ENCODE peak calls at places on chromosomes 13 and 19, in seven cellular contexts. W is mucosa of descending colon; N is neuronal stem cell; F is naive thymus-derived CD4-positive, alpha-beta T cell; H is body of pancreas; I is cardiac fibroblast; J is kidney. Q is an unnamed sample.

GRCh38 chr19:47742636-47743035 is 2.7 kb upstream of the NOP53 start:
- DNase-seq in H (no peak), N (no peak), J (peak; percentile 82), W (no peak), F (no peak), I (peak; percentile 49), Q (no peak)

GRCh38 chr13:50684366-50684765 is 159.1 kb downstream of the DLEU7 start:
- DNase-seq in H (no peak), N (no peak), I (no peak), J (no peak), W (no peak), F (no peak), Q (peak; percentile 11)

GRCh38 chr13:66506031-66506777 is 723.9 kb downstream of the PCDH9 start:
- DNase-seq in H (no peak), I (no peak), F (no peak), J (no peak), N (no peak), W (no peak), Q (no peak)

GRCh38 chr13:105643966-105644365 is 891.5 kb downstream of the EFNB2 start:
- DNase-seq in N (no peak), W (no peak), F (no peak), H (no peak), I (no peak), J (no peak), Q (no peak)

GRCh38 chr19:36081385-36081784 is 26.7 kb downstream of the WDR62 start:
- DNase-seq in H (no peak), W (no peak), I (peak; percentile 7), N (no peak), J (peak; percentile 5), F (no peak), Q (no peak)

GRCh38 chr13:51324714-51325440 is 14.6 kb upstream of the SERPINE3 start:
- DNase-seq in N (no peak), J (no peak), H (no peak), F (no peak), I (no peak), W (no peak), Q (no peak)

GRCh38 chr13:29110003-29110402 is 289.9 kb downstream of the MTUS2 start:
- DNase-seq in W (no peak), N (no peak), F (no peak), J (no peak), H (no peak), I (no peak), Q (no peak)

GRCh38 chr19:39692822-39693221 is 11.5 kb upstream of the LGALS14 start:
- DNase-seq in N (no peak), H (no peak), W (no peak), F (no peak), J (no peak), I (no peak), Q (no peak)

GRCh38 chr13:112979406-112979902 is 10.4 kb downstream of the MCF2L start:
- DNase-seq in W (no peak), I (no peak), H (no peak), J (no peak), N (no peak), F (no peak), Q (no peak)
- H3K4me3 ChIP-seq in W (no peak overlapping the region), I (no peak overlapping the region), H (no peak overlapping the region), J (peak overlapping the region; percentile 38), N (no peak overlapping the region), F (no peak overlapping the region), Q (no peak overlapping the region)

DNA sequence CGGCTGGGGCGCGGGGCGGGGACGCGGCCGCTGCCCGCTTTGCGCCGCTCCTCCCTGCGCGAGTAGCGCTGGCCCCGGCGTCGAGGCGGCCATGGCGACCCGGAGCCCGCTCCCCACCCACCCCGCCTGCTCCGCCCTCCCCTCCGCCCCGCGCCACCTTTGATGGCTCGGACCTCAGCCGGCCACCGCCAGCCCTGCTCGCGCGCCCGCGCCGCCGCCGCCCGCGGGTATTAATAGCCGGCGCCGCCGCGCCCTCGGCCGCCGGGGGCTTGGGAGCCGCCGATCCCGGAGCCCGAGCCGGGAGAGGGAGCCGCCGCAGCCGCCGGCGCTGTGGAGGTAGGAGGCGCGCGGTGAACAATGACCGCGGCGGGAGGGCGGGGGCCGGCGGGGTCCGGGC is 261 bp downstream of the FARP1 start:
- DNase-seq in H (no peak), I (no peak), J (peak; percentile 90), N (peak; percentile 58), W (no peak), F (no peak), Q (no peak)
- H3K4me3 ChIP-seq in H (peak overlapping the region; percentile 9), I (peak overlapping the region; percentile 55), J (peak overlapping the region; percentile 73), N (peak overlapping the region; percentile 70), W (peak overlapping the region; percentile 74), F (no peak overlapping the region), Q (peak overlapping the region; percentile 94)

GRCh38 chr19:5595129-5595528 is 27.4 kb upstream of the TINCR start:
- DNase-seq in I (no peak), H (no peak), N (no peak), J (peak; percentile 48), W (peak; percentile 24), F (no peak), Q (no peak)
- H3K4me3 ChIP-seq in I (no peak overlapping the region), H (no peak overlapping the region), N (no peak overlapping the region), J (no peak overlapping the region), W (no peak overlapping the region), F (no peak overlapping the region), Q (no peak overlapping the region)

GRCh38 chr13:26695891-26696311 is 64.7 kb downstream of the GPR12 start:
- DNase-seq in N (no peak), H (no peak), F (no peak), W (no peak), I (no peak), J (no peak), Q (no peak)

GRCh38 chr13:26695360-26695705 is 65.3 kb downstream of the GPR12 start:
- DNase-seq in H (no peak), N (no peak), W (no peak), I (no peak), F (no peak), J (no peak), Q (no peak)

GRCh38 chr13:26697069-26697955 is 63.3 kb downstream of the GPR12 start:
- DNase-seq in W (no peak), N (no peak), F (no peak), J (no peak), H (no peak), I (no peak), Q (no peak)

GRCh38 chr13:26699197-26699490 is 61.4 kb downstream of the GPR12 start:
- DNase-seq in N (no peak), F (no peak), W (no peak), I (no peak), H (no peak), J (no peak), Q (no peak)

DNA sequence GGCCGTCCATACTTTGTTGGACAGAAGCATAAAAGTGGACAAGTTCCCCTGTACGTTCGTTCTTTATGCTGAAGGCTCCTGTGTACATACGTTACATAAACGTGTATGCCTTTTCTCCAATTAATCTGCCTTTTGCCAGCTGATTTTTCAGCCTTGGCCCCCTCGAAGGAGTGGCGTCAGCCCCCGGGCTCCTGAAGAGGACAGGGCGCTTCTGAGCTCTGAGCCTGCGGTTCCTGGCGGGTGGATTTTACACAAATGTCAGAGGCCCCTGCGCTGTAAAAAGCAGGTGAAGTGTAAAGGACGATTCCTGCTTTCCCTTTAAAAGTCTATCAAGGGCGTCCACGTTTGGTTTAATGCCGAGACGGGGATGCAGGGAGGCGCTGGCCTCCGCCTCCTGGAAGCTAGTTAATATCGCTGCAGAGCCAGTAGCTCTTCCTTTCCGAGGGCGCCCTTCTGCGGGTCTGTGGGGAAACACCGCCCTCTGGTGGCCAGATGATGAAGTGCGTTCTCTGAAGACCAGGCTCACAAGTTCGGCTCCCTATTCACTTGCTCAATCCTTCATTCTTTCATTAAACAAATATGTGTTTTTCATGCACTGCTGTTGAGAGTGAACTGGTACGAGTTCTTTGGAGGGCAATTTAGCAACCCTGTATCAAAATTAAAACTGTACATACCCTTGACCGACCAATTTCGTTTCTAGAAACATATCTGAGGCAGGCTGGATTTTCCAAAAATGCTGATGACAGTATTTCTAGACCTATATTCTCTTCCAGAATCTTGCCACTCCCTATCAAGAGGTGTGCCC is 62.0 kb downstream of the GPR12 start:
- DNase-seq in I (peak; percentile 92), N (peak; percentile 83), J (peak; percentile 89), F (peak; percentile 79), H (peak; percentile 77), W (peak; percentile 88), Q (peak; percentile 85)
- H3K4me3 ChIP-seq in I (no peak overlapping the region), N (no peak overlapping the region), J (peak overlapping the region; percentile 13), F (no peak overlapping the region), H (no peak overlapping the region), W (no peak overlapping the region), Q (no peak overlapping the region)

GRCh38 chr19:49364083-49364687 is 508 bp downstream of the DKKL1 start:
- DNase-seq in H (no peak), W (peak; percentile 41), I (no peak), F (no peak), J (peak; percentile 82), N (no peak), Q (no peak)

GRCh38 chr19:49362048-49362925 is at the start of gene TEAD2:
- DNase-seq in F (peak; percentile 33), N (peak; percentile 75), I (peak; percentile 68), W (peak; percentile 79), J (peak; percentile 92), H (peak; percentile 69), Q (peak; percentile 75)

GRCh38 chr19:49363265-49364082 is at the start of gene DKKL1:
- DNase-seq in H (peak; percentile 100), F (peak; percentile 65), J (peak; percentile 100), I (peak; percentile 100), N (peak; percentile 100), W (peak; percentile 99), Q (peak; percentile 99)

GRCh38 chr19:49361438-49362047 is 673 bp downstream of the TEAD2 start:
- DNase-seq in N (peak; percentile 70), J (peak; percentile 96), F (no peak), H (peak; percentile 87), W (peak; percentile 87), I (peak; percentile 93), Q (peak; percentile 81)

DNA sequence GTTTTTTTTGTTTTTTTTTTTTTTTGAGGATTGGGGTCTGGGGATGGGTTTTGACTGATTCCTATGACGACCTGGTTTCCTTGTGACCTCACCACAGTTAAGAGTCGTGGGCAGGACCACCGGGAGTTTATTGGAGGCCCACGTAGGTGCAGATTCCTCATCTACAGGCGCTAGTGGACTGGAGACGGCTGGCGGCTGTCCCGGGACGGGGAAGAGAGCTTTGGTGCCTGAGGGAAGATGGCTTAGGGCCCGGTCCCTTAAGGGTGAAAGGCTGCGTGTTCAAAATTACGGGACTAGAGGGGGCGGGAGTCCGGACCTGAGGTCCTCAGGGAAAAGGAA is 679 bp upstream of the TEAD2 start:
- DNase-seq in N (peak; percentile 45), J (peak; percentile 90), H (peak; percentile 58), I (peak; percentile 62), W (peak; percentile 59), F (peak; percentile 18), Q (peak; percentile 47)
- H3K4me3 ChIP-seq in N (peak overlapping the region; percentile 99), J (peak overlapping the region; percentile 68), H (no peak overlapping the region), I (peak overlapping the region; percentile 33), W (no peak overlapping the region), F (peak overlapping the region; percentile 47), Q (no peak overlapping the region)